ENCODE peak calls at places on chromosomes 2 and 18, in four cellular contexts. U is K562, W is HCT116, F is HepG2. X is an unnamed sample.

GRCh38 chr18:55206941-55207340 is 247.7 kb upstream of the CCDC68 start:
- DNase-seq in U (no peak), W (no peak), F (no peak), X (no peak)

GRCh38 chr2:176101216-176101845 is 1.7 kb downstream of the HOXD12 start:
- DNase-seq in U (no peak), W (no peak), F (no peak), X (no peak)

GRCh38 chr2:19046986-19047780 is 311.2 kb downstream of the OSR1 start:
- DNase-seq in U (no peak), W (no peak), F (no peak), X (no peak)

GRCh38 chr2:238650536-238650935 is 197.3 kb upstream of the TWIST2 start:
- DNase-seq in U (no peak), W (no peak), F (no peak), X (no peak)

GRCh38 chr2:240591226-240591625 is 4.7 kb downstream of the CAPN10 start:
- DNase-seq in U (no peak), W (no peak), F (no peak), X (no peak)

GRCh38 chr18:48833701-48834394 is 116.9 kb downstream of the SMAD7 start:
- DNase-seq in U (no peak), W (no peak), F (no peak), X (no peak)

GRCh38 chr2:10079192-10079930 is 850 bp downstream of the CYS1 start:
- DNase-seq in U (no peak), W (no peak), F (no peak), X (no peak)

GRCh38 chr2:1613731-1614354 is 130.5 kb downstream of the PXDN start:
- DNase-seq in U (peak), W (no peak), F (no peak), X (no peak)

GRCh38 chr18:75070625-75071483 is 138.1 kb downstream of the PTGR3 start:
- DNase-seq in U (peak), W (peak), F (peak), X (peak)

GRCh38 chr2:69796199-69796598 is 33.3 kb upstream of the GMCL1 start:
- DNase-seq in U (peak), W (no peak), F (no peak), X (no peak)

GRCh38 chr18:47100214-47100831 is 50.0 kb downstream of the HDHD2 start:
- DNase-seq in U (peak), W (peak), F (peak), X (peak)

GRCh38 chr2:121888189-121888557 is 132.7 kb downstream of the TSN start:
- DNase-seq in U (peak), W (peak), F (peak), X (no peak)

GRCh38 chr2:187552959-187553681 is 1.1 kb downstream of the TFPI start:
- DNase-seq in U (peak), W (no peak), F (peak), X (peak)

GRCh38 chr2:239247401-239248245 is 153.2 kb downstream of the HDAC4 start:
- DNase-seq in U (no peak), W (peak), F (peak), X (no peak)

GRCh38 chr2:17536416-17536815 is 4.1 kb upstream of the VSNL1 start:
- DNase-seq in U (no peak), W (no peak), F (no peak), X (no peak)

GRCh38 chr2:98148968-98149697 is 62.2 kb downstream of the VWA3B start:
- DNase-seq in U (peak), W (peak), F (peak), X (peak)

GRCh38 chr2:222844323-222844722 is 16.5 kb upstream of the ACSL3 start:
- DNase-seq in U (peak), W (peak), F (no peak), X (peak)

GRCh38 chr18:55228707-55229106 is 269.4 kb upstream of the CCDC68 start:
- DNase-seq in U (no peak), W (no peak), F (no peak), X (no peak)

GRCh38 chr2:76610451-76610850 is 899.7 kb upstream of the GCFC2 start:
- DNase-seq in U (no peak), W (no peak), F (no peak), X (no peak)

GRCh38 chr2:149258531-149258930 is 71.9 kb upstream of the LYPD6 start:
- DNase-seq in U (no peak), W (no peak), F (no peak), X (no peak)

GRCh38 chr2:193581807-193582206 is 1387.1 kb upstream of the TMEFF2 start:
- DNase-seq in U (no peak), W (no peak), F (no peak), X (no peak)

GRCh38 chr2:165357758-165358157 is 111.7 kb upstream of the CSRNP3 start:
- DNase-seq in U (no peak), W (no peak), F (no peak), X (peak)

GRCh38 chr2:140696449-140696848 is 1434.4 kb downstream of the LRP1B start:
- DNase-seq in U (no peak), W (peak), F (peak), X (no peak)

GRCh38 chr2:96396095-96396494 is 60.5 kb downstream of the NCAPH start:
- DNase-seq in U (no peak), W (no peak), F (no peak), X (no peak)

GRCh38 chr2:162242586-162243304 is 500 bp downstream of the FAP start:
- DNase-seq in U (no peak), W (no peak), F (no peak), X (peak)

GRCh38 chr2:9002637-9003365 is 683 bp downstream of the MBOAT2 start:
- DNase-seq in U (peak), W (no peak), F (no peak), X (peak)

DNA sequence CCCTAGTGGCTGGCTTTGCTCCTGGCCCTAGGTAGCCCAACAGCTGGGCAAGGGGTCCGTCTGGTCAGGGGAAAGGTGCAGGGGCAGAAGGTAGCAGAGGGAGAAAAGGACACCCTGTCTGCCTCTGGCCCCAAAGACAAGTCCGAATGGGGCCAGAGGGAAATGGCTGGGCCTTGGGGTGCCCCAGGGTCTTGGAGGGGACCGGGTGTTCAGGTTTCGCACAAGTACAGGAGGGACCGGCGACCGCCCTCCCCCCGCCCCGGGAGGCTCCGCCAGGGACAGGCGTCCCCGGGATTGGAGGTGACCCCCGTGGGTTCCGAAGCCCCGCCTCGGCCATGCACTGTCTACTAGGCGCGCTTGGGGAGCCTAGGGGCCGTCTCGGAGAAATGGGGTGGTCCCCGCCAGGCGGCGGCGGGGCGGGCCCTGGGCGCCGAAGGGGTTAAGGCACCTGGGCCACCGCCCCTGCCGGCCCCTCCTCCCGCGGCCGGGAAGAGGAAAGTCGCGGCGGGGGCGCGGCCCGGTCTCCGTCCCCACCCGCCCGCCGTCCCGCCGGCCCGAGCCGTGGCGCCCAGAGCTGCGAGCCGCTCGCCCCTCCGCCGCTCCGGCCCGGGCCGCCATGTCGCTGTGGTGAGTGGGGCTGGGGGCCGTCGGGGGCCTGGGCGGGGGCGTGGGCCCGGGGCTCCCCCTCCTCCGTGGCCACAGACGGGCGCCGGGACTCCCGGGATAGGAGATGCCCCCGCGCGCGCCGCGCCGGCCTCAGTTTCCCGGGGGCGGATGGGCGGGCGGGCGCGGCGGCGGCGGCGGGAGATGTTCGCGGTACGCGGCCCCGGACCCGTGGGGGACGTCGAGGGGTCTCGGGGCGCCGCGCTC is at the start of gene B3GNT7:
- DNase-seq in U (no peak), W (no peak), F (no peak), X (no peak)
- TF ChIP-seq EZH2 in U (no peak), W (no peak), F (peak), X (peak)

DNA sequence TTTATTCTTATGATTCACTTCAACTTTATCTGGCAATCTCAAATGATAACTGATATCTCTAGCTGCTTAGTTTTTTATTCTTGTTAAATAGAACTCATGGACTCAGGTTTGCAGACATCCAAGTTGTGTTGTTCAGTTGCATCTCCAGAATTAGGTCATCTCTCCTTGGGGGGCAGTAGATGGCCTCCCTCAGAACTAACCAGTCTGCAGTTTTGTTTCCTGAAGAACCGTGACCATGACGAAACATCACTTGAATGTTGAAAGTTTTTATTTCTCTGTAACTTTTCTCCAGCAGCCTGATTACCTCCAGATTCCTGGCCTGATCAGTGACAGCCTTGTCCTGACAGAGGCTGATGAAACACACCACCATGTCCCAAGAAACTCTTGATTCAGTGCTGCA is 321.5 kb downstream of the GALNT13 start:
- DNase-seq in U (no peak), W (no peak), F (no peak), X (no peak)
- TF ChIP-seq MAX in U (no peak), W (no peak), F (no peak), X (no peak)

DNA sequence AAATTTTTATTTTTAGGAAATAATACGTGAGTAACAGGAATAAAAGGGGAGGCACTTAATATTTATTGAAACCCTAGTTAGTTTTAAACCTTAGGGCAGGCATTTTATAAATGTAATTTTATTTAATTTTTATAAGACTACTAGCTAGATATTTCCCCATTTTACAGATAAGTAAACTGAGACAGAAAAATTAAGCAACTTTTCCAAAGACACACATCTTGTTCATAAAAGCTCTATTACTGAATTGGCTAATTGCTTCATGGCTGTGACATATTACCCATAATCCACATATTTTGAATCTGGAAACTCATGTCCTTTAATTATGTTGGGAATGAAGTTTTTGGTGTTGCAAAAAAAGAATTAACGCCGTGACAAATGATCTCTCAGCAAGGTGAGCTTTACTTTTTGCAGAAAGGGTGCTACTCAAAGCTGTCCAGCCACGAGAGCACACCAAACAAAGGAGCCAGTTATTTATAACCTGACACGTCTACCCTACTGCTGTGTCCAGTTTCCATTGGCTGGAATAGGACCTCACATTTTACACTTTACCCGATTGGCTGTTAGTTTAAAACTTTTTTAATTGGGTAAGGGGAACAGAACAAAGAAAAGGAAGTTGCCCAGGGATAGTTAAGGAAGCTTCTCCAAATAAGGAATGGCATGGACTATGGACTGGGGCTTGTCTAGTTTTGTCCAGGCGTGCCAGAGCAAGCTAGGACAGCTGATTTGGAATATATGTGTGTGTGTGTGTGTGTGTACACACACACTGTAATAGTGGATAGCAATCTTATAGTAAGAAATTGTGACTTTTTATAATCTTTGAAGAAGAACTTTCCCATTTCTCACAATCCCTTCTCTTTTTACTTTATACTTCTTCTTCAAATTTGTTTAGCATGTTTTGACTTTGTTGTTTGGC is 54.2 kb downstream of the COMMD1 start:
- DNase-seq in U (no peak), W (no peak), F (peak), X (no peak)
- TF ChIP-seq POLR2AphosphoS5 in U (no peak), W (no peak), F (no peak), X (no peak)

DNA sequence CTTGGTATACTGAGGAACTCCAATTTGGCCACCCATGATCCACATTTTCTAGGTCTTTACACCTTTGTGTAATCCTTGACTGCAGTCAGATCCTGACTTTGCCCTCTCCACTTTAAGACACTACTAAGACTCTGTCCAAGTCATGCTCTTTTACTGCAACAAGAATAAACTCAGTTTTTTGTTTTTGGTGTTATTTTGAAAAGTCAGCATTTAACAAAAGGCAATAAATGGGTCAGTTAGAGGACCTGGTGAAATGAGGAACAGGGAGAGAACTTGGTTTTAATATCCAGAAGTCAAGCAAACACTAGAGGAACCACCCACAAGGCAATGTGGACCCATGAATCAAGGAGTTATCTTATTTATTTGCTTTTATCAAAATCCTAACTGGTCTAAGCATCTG is 252.2 kb upstream of the RBBP8 start:
- DNase-seq in U (no peak), W (no peak), F (no peak), X (no peak)
- TF ChIP-seq EZH2 in U (no peak), W (no peak), F (no peak), X (no peak)

DNA sequence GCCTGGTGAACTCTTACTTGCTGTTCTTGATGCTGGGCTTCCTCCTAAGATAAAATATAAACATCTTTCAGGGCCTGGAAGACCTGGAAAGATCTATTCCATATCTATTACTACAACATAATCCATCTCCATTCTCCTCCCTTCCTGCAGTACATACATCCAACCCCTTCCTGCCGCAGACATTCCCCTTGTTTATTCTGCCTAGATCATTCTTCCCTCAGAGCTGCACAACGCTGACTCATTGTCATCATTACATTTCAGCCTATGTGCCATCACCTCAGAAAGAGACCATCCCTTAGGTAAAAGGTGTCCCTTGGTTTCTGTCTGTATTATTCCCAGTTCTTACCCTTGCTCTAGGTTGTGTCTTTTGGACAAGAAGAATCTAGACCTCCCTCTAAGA is 2.5 kb upstream of the CDH7 start:
- DNase-seq in U (no peak), W (no peak), F (no peak), X (no peak)
- TF ChIP-seq MAX in U (no peak), W (no peak), F (no peak), X (no peak)

DNA sequence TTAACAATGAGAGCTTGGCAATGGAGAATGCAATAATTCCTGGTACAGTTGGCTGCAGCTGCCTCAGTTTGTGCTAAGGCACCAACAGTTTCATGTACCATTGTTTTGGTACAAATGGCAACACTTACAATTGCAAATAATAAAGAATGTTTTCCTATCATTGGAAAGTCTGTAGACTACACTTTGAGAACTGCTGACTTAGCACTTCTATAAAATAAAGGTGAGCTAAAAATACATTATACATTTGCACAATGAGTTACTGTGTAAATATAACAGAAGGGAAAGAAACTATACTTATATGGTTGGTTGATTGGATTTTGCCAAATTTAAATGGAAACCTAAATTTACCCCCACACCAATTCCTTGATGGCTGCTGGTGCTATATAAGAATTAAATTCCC is 44.9 kb upstream of the TWSG1 start:
- DNase-seq in U (no peak), W (no peak), F (no peak), X (no peak)
- TF ChIP-seq POLR2AphosphoS5 in U (no peak), W (no peak), F (no peak), X (no peak)

GRCh38 chr18:79393626-79394401 is 1.9 kb upstream of the NFATC1 start:
- DNase-seq in U (peak), W (peak), F (peak), X (peak)

GRCh38 chr18:79393181-79393598 is 2.5 kb upstream of the NFATC1 start:
- DNase-seq in U (no peak), W (no peak), F (no peak), X (no peak)

GRCh38 chr18:79395761-79396404 is at the start of gene NFATC1:
- DNase-seq in U (peak), W (no peak), F (no peak), X (peak)

GRCh38 chr18:79395308-79395640 is 456 bp upstream of the NFATC1 start:
- DNase-seq in U (no peak), W (no peak), F (no peak), X (no peak)

GRCh38 chr18:79394438-79395307 is 1.1 kb upstream of the NFATC1 start:
- DNase-seq in U (peak), W (no peak), F (no peak), X (peak)
- TF ChIP-seq EZH2 in U (no peak), W (no peak), F (peak), X (no peak)

DNA sequence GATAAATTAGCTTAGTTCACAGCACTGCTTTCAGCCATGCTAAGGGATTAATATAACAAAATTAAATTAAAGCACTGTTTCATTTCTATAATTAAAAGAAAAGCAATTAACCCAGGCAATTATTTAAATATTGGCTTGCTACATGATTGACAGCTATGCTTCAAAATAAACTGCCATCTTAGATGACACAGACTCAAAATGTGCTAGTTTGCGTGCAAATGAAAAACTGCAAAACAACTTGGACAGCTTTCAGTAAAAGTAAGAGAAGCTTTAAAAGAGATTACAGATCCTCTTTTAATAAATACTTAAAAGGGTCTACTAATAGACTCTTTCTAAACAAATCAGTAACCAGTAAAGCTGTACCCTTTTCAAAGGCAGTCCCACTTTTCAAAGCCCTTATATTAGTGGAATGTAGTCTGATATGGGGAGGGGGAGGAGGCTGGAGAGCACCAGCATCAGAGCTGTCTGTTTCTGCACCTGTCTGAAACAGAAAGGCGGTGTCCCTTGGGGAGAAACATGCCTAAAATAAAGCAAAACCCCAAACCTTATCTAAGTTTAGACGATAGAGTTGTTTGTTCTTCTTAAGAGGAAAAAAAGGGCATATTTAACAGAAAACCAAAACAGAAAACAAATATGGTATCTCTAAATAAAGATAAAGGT is 20.8 kb downstream of the EIF2AK3 start:
- DNase-seq in U (no peak), W (no peak), F (no peak), X (no peak)
- TF ChIP-seq MAX in U (no peak), W (no peak), F (no peak), X (no peak)

GRCh38 chr2:118774458-118775133 is 72.9 kb downstream of the EN1 start:
- DNase-seq in U (peak), W (no peak), F (no peak), X (peak)
- TF ChIP-seq POLR2AphosphoS5 in U (no peak), W (no peak), F (no peak), X (no peak)